ENCODE peak calls at places on chromosomes 11 and 22, in nine cellular contexts. S is pancreas, Z is cardiac muscle cell, Q is NT2/D1, G is neuronal stem cell, J is body of pancreas, O is HepG2, B is prostate gland, N is OCI-LY7. U is an unnamed sample. For H3K4me1 and H3K9me3, the result is how much of the 10 kb centered on the place peaks cover.

GRCh38 chr22:44020981-44021380 is 3.1 kb upstream of the PARVB start:
- DNase-seq in S (no peak), Z (no peak), Q (no peak), G (no peak), J (no peak), O (no peak), B (no peak), N (no peak), U (no peak)

GRCh38 chr11:102521121-102521520 is 9.4 kb downstream of the MMP7 start:
- DNase-seq in S (no peak), Z (no peak), Q (no peak), G (no peak), J (no peak), O (no peak), B (no peak), N (no peak), U (no peak)

GRCh38 chr11:75167617-75168016 is 16.7 kb downstream of the SLCO2B1 start:
- DNase-seq in S (no peak), Z (no peak), Q (no peak), G (no peak), J (no peak), O (no peak), B (no peak), N (no peak), U (no peak)

GRCh38 chr11:129259950-129260349 is 67.8 kb upstream of the ARHGAP32 start:
- DNase-seq in S (no peak), Z (peak), Q (no peak), G (peak), J (no peak), O (peak), B (no peak), N (no peak), U (no peak)

GRCh38 chr11:76723548-76723947 is 53.0 kb upstream of the LRRC32 start:
- DNase-seq in S (no peak), Z (no peak), Q (no peak), G (no peak), J (no peak), O (no peak), B (no peak), N (no peak), U (no peak)

GRCh38 chr11:87394924-87395323 is 357.2 kb downstream of the TMEM135 start:
- DNase-seq in S (no peak), Z (no peak), Q (no peak), G (no peak), J (no peak), O (no peak), B (no peak), N (no peak), U (no peak)

GRCh38 chr22:41360126-41360525 is 21.6 kb upstream of the TEF start:
- DNase-seq in S (no peak), Z (no peak), Q (peak), G (no peak), J (peak), O (peak), B (peak), N (no peak), U (no peak)

GRCh38 chr11:130551388-130551787 is 102.9 kb downstream of the ADAMTS15 start:
- DNase-seq in S (no peak), Z (no peak), Q (no peak), G (no peak), J (no peak), O (no peak), B (no peak), N (no peak), U (no peak)

GRCh38 chr11:2883717-2884423 is 1.7 kb downstream of the CDKN1C start:
- DNase-seq in S (no peak), Z (peak), Q (no peak), G (no peak), J (no peak), O (no peak), B (no peak), N (no peak), U (no peak)

GRCh38 chr11:2869561-2870427 is 15.8 kb downstream of the CDKN1C start:
- DNase-seq in S (no peak), Z (no peak), Q (no peak), G (no peak), J (no peak), O (no peak), B (no peak), N (no peak), U (no peak)

GRCh38 chr11:30125461-30125860 is 105.4 kb upstream of the FSHB start:
- DNase-seq in S (no peak), Z (peak), Q (no peak), G (no peak), J (no peak), O (no peak), B (no peak), N (no peak), U (no peak)

GRCh38 chr22:31474743-31475142 is 14.9 kb downstream of the EIF4ENIF1 start:
- DNase-seq in S (no peak), Z (peak), Q (no peak), G (no peak), J (no peak), O (no peak), B (no peak), N (no peak), U (no peak)

GRCh38 chr11:64122411-64123101 is 43.4 kb downstream of the MACROD1 start:
- DNase-seq in S (no peak), Z (no peak), Q (no peak), G (no peak), J (no peak), O (no peak), B (no peak), N (no peak), U (no peak)

GRCh38 chr11:5280582-5281102 is 10.9 kb upstream of the HBE1 start:
- DNase-seq in S (no peak), Z (peak), Q (peak), G (no peak), J (no peak), O (peak), B (no peak), N (peak), U (no peak)

GRCh38 chr22:42151924-42152635 is 21.5 kb upstream of the CYP2D6 start:
- DNase-seq in S (no peak), Z (no peak), Q (no peak), G (no peak), J (no peak), O (no peak), B (no peak), N (no peak), U (no peak)

GRCh38 chr11:6705905-6706535 is 22.9 kb upstream of the MRPL17 start:
- DNase-seq in S (no peak), Z (peak), Q (peak), G (peak), J (peak), O (peak), B (peak), N (peak), U (peak)

GRCh38 chr22:48474881-48475280 is 1352.8 kb downstream of the BRD1 start:
- DNase-seq in S (no peak), Z (no peak), Q (no peak), G (no peak), J (no peak), O (no peak), B (no peak), N (no peak), U (no peak)

GRCh38 chr22:32326647-32327046 is 31.0 kb upstream of the RFPL3 start:
- DNase-seq in S (no peak), Z (no peak), Q (no peak), G (no peak), J (no peak), O (no peak), B (no peak), N (no peak), U (no peak)

GRCh38 chr11:120398184-120398583 is 62.0 kb downstream of the ARHGEF12 start:
- DNase-seq in S (no peak), Z (peak), Q (no peak), G (no peak), J (no peak), O (no peak), B (no peak), N (no peak), U (no peak)

GRCh38 chr22:40898850-40899357 is 37.0 kb upstream of the DNAJB7 start:
- DNase-seq in S (no peak), Z (peak), Q (peak), G (no peak), J (no peak), O (peak), B (no peak), N (peak), U (peak)

GRCh38 chr11:74849525-74850391 is 99.1 kb downstream of the XRRA1 start:
- DNase-seq in S (no peak), Z (peak), Q (peak), G (peak), J (no peak), O (peak), B (no peak), N (peak), U (no peak)

GRCh38 chr11:82960000-82960778 is 58.7 kb downstream of the DDIAS start:
- DNase-seq in S (no peak), Z (no peak), Q (no peak), G (no peak), J (no peak), O (no peak), B (no peak), N (peak), U (peak)

GRCh38 chr11:107799245-107799859 is 59.2 kb downstream of the SLC35F2 start:
- DNase-seq in S (peak), Z (peak), Q (peak), G (peak), J (peak), O (peak), B (peak), N (peak), U (peak)

GRCh38 chr11:2833051-2833937 is 52.3 kb downstream of the CDKN1C start:
- DNase-seq in S (no peak), Z (no peak), Q (no peak), G (no peak), J (no peak), O (no peak), B (no peak), N (no peak), U (no peak)

GRCh38 chr11:87185228-87185627 is 147.5 kb downstream of the TMEM135 start:
- DNase-seq in S (no peak), Z (no peak), Q (no peak), G (no peak), J (no peak), O (no peak), B (no peak), N (no peak), U (no peak)

GRCh38 chr22:33625959-33626358 is 294.3 kb downstream of the LARGE1 start:
- DNase-seq in S (no peak), Z (no peak), Q (no peak), G (no peak), J (no peak), O (no peak), B (no peak), N (no peak), U (no peak)

GRCh38 chr11:114315749-114316368 is 19.7 kb downstream of the NNMT start:
- DNase-seq in S (peak), Z (peak), Q (no peak), G (no peak), J (peak), O (peak), B (peak), N (no peak), U (peak)

GRCh38 chr11:77250881-77251640 is 50.4 kb downstream of the GDPD4 start:
- DNase-seq in S (no peak), Z (peak), Q (no peak), G (no peak), J (no peak), O (no peak), B (no peak), N (no peak), U (no peak)

GRCh38 chr11:58844600-58844999 is at the start of gene GLYATL2:
- DNase-seq in S (no peak), Z (no peak), Q (no peak), G (no peak), J (no peak), O (no peak), B (no peak), N (no peak), U (no peak)

GRCh38 chr22:43883012-43883661 is 8.7 kb downstream of the PNPLA5 start:
- DNase-seq in S (no peak), Z (peak), Q (peak), G (peak), J (peak), O (peak), B (peak), N (peak), U (peak)

GRCh38 chr11:48013269-48013901 is 33.0 kb downstream of the PTPRJ start:
- DNase-seq in S (peak), Z (no peak), Q (no peak), G (no peak), J (peak), O (peak), B (peak), N (peak), U (peak)

GRCh38 chr22:49423125-49423650 is 404.5 kb downstream of the BRD1 start:
- DNase-seq in S (no peak), Z (no peak), Q (no peak), G (no peak), J (no peak), O (no peak), B (no peak), N (no peak), U (no peak)

GRCh38 chr22:32541481-32541880 is 66.9 kb downstream of the FBXO7 start:
- DNase-seq in S (no peak), Z (no peak), Q (no peak), G (no peak), J (no peak), O (no peak), B (no peak), N (no peak), U (no peak)

GRCh38 chr22:47807506-47807905 is 1045.1 kb downstream of the TBC1D22A start:
- DNase-seq in S (no peak), Z (no peak), Q (no peak), G (no peak), J (no peak), O (no peak), B (no peak), N (no peak), U (no peak)

GRCh38 chr11:104462346-104462745 is 298.4 kb upstream of the PDGFD start:
- DNase-seq in S (no peak), Z (peak), Q (no peak), G (no peak), J (no peak), O (no peak), B (no peak), N (no peak), U (no peak)

GRCh38 chr11:19453893-19454292 is 213.1 kb upstream of the E2F8 start:
- DNase-seq in S (no peak), Z (peak), Q (no peak), G (no peak), J (no peak), O (no peak), B (no peak), N (no peak), U (no peak)

GRCh38 chr11:65309006-65309405 is 5.7 kb upstream of the CDC42EP2 start:
- DNase-seq in S (no peak), Z (no peak), Q (no peak), G (no peak), J (no peak), O (no peak), B (no peak), N (no peak), U (no peak)

GRCh38 chr11:65310215-65310614 is 4.5 kb upstream of the CDC42EP2 start:
- DNase-seq in S (no peak), Z (no peak), Q (no peak), G (no peak), J (no peak), O (no peak), B (no peak), N (no peak), U (no peak)

GRCh38 chr11:65308281-65308891 is 6.3 kb upstream of the CDC42EP2 start:
- DNase-seq in S (peak), Z (peak), Q (no peak), G (no peak), J (peak), O (no peak), B (no peak), N (no peak), U (no peak)

GRCh38 chr11:65305501-65306268 is 9.0 kb upstream of the CDC42EP2 start:
- DNase-seq in S (peak), Z (peak), Q (no peak), G (no peak), J (peak), O (peak), B (peak), N (no peak), U (no peak)

GRCh38 chr11:65307298-65308229 is 7.1 kb upstream of the CDC42EP2 start:
- DNase-seq in S (no peak), Z (no peak), Q (no peak), G (no peak), J (no peak), O (no peak), B (no peak), N (no peak), U (no peak)
- H3K4me1 ChIP-seq in S (under half), Z (under half), Q (under half), G (under half), J (under half), O (half or more), B (under half), N (under half), U (under half)

DNA sequence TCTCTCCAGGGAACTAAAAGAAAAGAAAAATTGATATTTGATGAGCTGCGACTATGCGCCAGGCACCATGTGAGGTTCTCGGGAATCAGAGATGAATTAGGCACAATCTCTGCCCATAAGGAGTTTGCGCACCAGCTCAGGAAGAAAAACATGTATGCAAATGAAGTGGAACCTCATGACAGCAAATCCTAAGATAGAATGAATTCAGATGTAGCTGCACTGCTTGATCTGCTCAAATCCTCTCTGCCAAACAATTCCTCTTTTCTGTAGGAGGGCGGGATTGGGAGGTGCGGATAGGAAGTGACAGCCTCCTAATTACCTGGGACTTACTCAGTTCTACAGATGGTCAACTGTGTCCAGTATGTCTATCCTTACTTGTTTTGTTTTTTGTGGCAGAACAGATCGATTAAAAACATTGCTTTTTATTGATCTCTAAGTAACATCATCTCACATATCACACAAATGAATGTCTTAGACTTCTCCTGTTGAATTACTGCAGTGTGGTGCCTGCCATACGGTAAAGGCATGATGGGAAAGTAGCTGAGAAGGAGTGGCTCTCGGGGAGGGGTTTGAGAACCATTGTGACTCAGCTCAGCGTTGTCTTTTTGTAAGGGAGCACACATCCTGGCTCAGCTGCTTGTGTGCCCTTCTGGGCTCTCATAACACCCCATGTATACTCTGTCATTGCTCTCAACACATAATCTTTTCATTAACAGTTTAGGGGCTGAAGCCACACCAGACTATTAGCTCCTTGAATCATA is 14.0 kb downstream of the CRTAM start:
- DNase-seq in S (no peak), Z (peak), Q (no peak), G (no peak), J (no peak), O (no peak), B (no peak), N (no peak), U (peak)
- H3K9me3 ChIP-seq in S (under half), Z (under half), Q (under half), G (under half), J (under half), O (under half), B (under half), N (under half), U (under half)

DNA sequence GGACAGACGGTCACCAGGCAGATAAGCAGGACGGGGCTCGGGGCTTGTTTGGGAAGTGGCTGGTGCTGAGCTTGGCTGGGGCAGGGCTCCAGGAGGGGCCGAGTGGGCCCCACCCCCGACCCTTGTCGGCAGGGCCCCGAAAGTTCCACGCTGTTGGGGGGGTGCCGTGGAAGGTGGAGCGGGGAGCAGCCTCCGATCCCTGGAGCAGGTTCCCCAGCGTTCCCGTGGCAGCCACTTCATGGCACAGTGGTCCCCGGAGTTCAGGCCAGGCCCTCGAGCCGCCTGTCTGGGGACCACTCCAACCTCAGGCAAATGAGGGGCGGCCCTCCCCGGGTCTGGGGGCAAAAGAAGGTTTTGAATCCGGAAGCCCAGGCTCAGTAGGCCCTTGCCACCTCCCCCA is 46.7 kb upstream of the PPARA start:
- DNase-seq in S (no peak), Z (no peak), Q (no peak), G (no peak), J (no peak), O (no peak), B (no peak), N (no peak), U (no peak)
- H3K4me1 ChIP-seq in S (half or more), Z (under half), Q (under half), G (under half), J (half or more), O (under half), B (half or more), N (under half), U (under half)

GRCh38 chr11:99822846-99823565 is 802.3 kb downstream of the CNTN5 start:
- DNase-seq in S (no peak), Z (no peak), Q (no peak), G (no peak), J (no peak), O (no peak), B (no peak), N (no peak), U (no peak)
- H3K9me3 ChIP-seq in S (under half), Z (under half), Q (under half), G (under half), J (under half), O (under half), B (under half), N (under half), U (under half)

U was measured in CD4-positive, alpha-beta memory T cell.